ENCODE peak calls at places on chromosome 9, in four cellular contexts. E is transverse colon, F is tibial artery, D is neuronal stem cell. K is an unnamed sample. For H3K9me3 and H3K4me1, the result is how much of the 10 kb centered on the place peaks cover.

GRCh38 chr9:21803674-21804048 is 1.2 kb downstream of the MTAP start:
- DNase-seq in E (no peak), D (no peak), F (no peak), K (no peak)

GRCh38 chr9:1442105-1442504 is 391.9 kb downstream of the DMRT2 start:
- DNase-seq in F (no peak), E (no peak), D (no peak), K (no peak)

GRCh38 chr9:61665829-61666228 is 476.0 kb downstream of the SPATA31A7 start:
- DNase-seq in D (no peak), E (no peak), F (no peak), K (no peak)

GRCh38 chr9:123544007-123544827 is 188.2 kb downstream of the CRB2 start:
- DNase-seq in E (peak), F (no peak), D (peak), K (no peak)

GRCh38 chr9:79769476-79770275 is 197.9 kb downstream of the TLE4 start:
- DNase-seq in D (no peak), F (no peak), E (no peak), K (no peak)

GRCh38 chr9:9504869-9505268 is 1107.9 kb downstream of the PTPRD start:
- DNase-seq in E (no peak), D (no peak), F (no peak), K (no peak)

GRCh38 chr9:106916491-106917235 is 53.7 kb downstream of the ZNF462 start:
- DNase-seq in E (peak), F (no peak), D (no peak), K (peak)

GRCh38 chr9:35935755-35936509 is 22.0 kb downstream of the OR2S2 start:
- DNase-seq in F (no peak), E (no peak), D (no peak), K (no peak)

GRCh38 chr9:107190031-107190935 is 92.8 kb upstream of the RAD23B start:
- DNase-seq in D (no peak), E (no peak), F (no peak), K (no peak)

GRCh38 chr9:98805506-98806272 is 1.8 kb upstream of the GALNT12 start:
- DNase-seq in F (no peak), E (no peak), D (no peak), K (no peak)

GRCh38 chr9:128556276-128556675 is 3.9 kb downstream of the SPTAN1 start:
- DNase-seq in D (no peak), E (no peak), F (no peak), K (no peak)

GRCh38 chr9:130523921-130524320 is 55.5 kb upstream of the FUBP3 start:
- DNase-seq in D (peak), E (no peak), F (no peak), K (no peak)

GRCh38 chr9:70868044-70868443 is 253.4 kb downstream of the TRPM3 start:
- DNase-seq in F (no peak), D (no peak), E (no peak), K (no peak)

GRCh38 chr9:78235296-78235770 is 542 bp upstream of the CEP78 start:
- DNase-seq in D (no peak), F (no peak), E (no peak), K (no peak)

GRCh38 chr9:19162956-19163355 is 35.7 kb upstream of the PLIN2 start:
- DNase-seq in D (no peak), E (no peak), F (no peak), K (no peak)

GRCh38 chr9:83596899-83597504 is 25.9 kb upstream of the IDNK start:
- DNase-seq in F (no peak), E (peak), D (peak), K (peak)

GRCh38 chr9:96084289-96084688 is 208.8 kb downstream of the ERCC6L2 start:
- DNase-seq in D (no peak), E (no peak), F (no peak), K (no peak)

GRCh38 chr9:36337865-36338264 is 62.2 kb downstream of the RNF38 start:
- DNase-seq in D (no peak), F (no peak), E (no peak), K (no peak)

GRCh38 chr9:77663754-77664153 is 15.6 kb upstream of the GNA14 start:
- DNase-seq in F (peak), E (peak), D (no peak), K (no peak)

GRCh38 chr9:71638627-71639026 is 129.7 kb downstream of the CEMIP2 start:
- DNase-seq in D (no peak), F (peak), E (peak), K (peak)

GRCh38 chr9:274101-274500 is 59.4 kb downstream of the DOCK8 start:
- DNase-seq in D (no peak), F (no peak), E (no peak), K (no peak)

GRCh38 chr9:109481747-109482325 is 16.3 kb downstream of the PTPN3 start:
- DNase-seq in E (no peak), F (no peak), D (no peak), K (no peak)

GRCh38 chr9:18274693-18275092 is 199.3 kb upstream of the ADAMTSL1 start:
- DNase-seq in E (no peak), D (no peak), F (no peak), K (no peak)

DNA sequence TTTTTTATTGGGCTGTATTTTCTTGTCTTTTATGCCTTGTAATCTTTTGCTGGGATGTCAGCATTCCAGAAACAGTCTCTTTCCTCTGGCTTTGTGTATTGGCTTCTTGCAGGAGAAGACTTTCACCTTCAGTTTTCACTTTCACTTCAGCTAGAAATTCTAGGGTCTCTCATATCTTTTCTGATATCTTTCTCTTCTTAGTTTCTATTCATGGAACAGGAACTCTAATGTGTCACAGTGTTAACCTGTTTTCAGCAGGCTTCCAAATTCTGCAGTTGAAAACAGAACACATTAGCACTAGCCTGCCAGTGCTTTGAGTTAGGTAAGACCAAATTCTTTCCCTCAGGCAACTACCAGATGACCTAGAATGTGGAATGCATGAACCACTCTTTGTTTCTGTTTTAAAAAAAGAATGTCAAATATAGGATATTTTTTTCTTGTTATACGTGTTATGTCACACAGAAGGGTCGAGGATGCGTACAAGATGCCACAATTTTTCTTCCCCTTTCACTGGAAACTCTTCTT is 164.7 kb downstream of the TUSC1 start:
- DNase-seq in F (no peak), D (no peak), E (no peak), K (no peak)
- H3K9me3 ChIP-seq in F (under half), D (under half), E (under half), K (under half)

GRCh38 chr9:114905160-114905940 is 25.0 kb downstream of the TNFSF8 start:
- DNase-seq in D (no peak), E (no peak), F (no peak), K (no peak)
- H3K4me1 ChIP-seq in D (under half), E (under half), F (under half), K (under half)

GRCh38 chr9:135914921-135915320 is 7.6 kb upstream of the CAMSAP1 start:
- DNase-seq in D (no peak), F (peak), E (no peak), K (no peak)
- H3K9me3 ChIP-seq in D (under half), F (under half), E (under half), K (under half)

GRCh38 chr9:87382902-87383301 is 114.8 kb upstream of the DAPK1 start:
- DNase-seq in D (no peak), E (no peak), F (peak), K (no peak)

GRCh38 chr9:87375397-87376073 is 122.1 kb upstream of the DAPK1 start:
- DNase-seq in F (no peak), D (no peak), E (no peak), K (no peak)

GRCh38 chr9:87381050-87381711 is 116.5 kb upstream of the DAPK1 start:
- DNase-seq in F (no peak), E (no peak), D (no peak), K (no peak)

GRCh38 chr9:87381746-87382145 is 115.9 kb upstream of the DAPK1 start:
- DNase-seq in F (no peak), D (no peak), E (no peak), K (no peak)

GRCh38 chr9:87379300-87379699 is 118.4 kb upstream of the DAPK1 start:
- DNase-seq in D (no peak), F (no peak), E (no peak), K (no peak)
- H3K4me1 ChIP-seq in D (under half), F (under half), E (under half), K (under half)

GRCh38 chr9:40914772-40915659 is 213.5 kb downstream of the FOXD4L6 start:
- DNase-seq in E (no peak), D (no peak), F (no peak), K (no peak)
- H3K9me3 ChIP-seq in E (half or more), D (under half), F (under half), K (under half)

DNA sequence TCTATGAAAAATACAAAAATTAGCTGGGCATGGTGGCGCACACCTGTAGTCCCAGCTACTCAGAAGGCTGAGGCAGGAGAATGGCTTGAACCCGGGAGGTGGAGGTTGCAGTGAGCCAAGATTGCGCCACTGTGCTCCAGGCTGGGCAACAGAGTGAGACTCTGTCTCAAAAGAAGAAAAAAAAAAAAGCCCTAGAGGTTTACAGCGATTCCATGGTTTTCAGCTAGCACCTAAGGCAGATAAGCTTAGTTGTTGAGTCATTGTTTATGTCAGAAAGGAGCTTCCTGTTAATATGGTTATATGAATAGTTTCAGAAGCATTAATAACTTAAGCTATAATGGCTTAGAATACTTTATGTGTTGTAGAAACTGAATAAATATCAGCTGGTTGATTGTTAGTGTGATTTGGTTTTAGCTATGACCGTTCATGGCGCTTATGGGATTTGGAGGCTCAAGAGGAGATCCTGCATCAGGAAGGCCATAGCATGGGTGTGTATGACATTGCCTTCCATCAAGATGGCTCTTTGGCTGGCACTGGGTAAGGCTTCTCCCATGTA is 13.0 kb downstream of the RNF183 start:
- DNase-seq in F (no peak), D (no peak), E (no peak), K (no peak)
- H3K4me1 ChIP-seq in F (under half), D (under half), E (under half), K (under half)

GRCh38 chr9:92989561-92989960 is 42.2 kb downstream of the FGD3 start:
- DNase-seq in D (no peak), E (no peak), F (no peak), K (no peak)

GRCh38 chr9:92990461-92990860 is 43.1 kb downstream of the FGD3 start:
- DNase-seq in E (no peak), D (no peak), F (no peak), K (no peak)

GRCh38 chr9:92986175-92987110 is 39.1 kb downstream of the FGD3 start:
- DNase-seq in D (no peak), F (no peak), E (no peak), K (no peak)

GRCh38 chr9:92984976-92985375 is 37.7 kb downstream of the FGD3 start:
- DNase-seq in E (no peak), F (no peak), D (no peak), K (peak)

GRCh38 chr9:92988215-92988731 is 41.0 kb downstream of the FGD3 start:
- DNase-seq in E (no peak), F (no peak), D (no peak), K (no peak)
- H3K9me3 ChIP-seq in E (under half), F (under half), D (under half), K (under half)